ENCODE peak calls at places on chromosome 22, in eight cellular contexts. B is lung microvascular endothelial cell; Q is B cell; W is BJ; Y is stromal cell of bone marrow; H is stimulated activated CD8-positive, alpha-beta memory T cell treated with anti-CD3 and anti-CD28 coated beads, Interleukin-4, amount 100 ng/mL, for 4 hours; E is left kidney; K is activated CD8-positive, alpha-beta memory T cell treated with anti-CD3 and anti-CD28 coated beads for 1 hour. M is an unnamed sample.

GRCh38 chr22:46421272-46421671 is 85.8 kb downstream of the TRMU start:
- DNase-seq in B (peak), Q (peak), W (no peak), Y (no peak), H (peak), E (peak), K (peak), M (no peak)

GRCh38 chr22:27597703-27598444 is 203.7 kb downstream of the MN1 start:
- DNase-seq in B (peak), Q (no peak), W (no peak), Y (no peak), H (no peak), E (no peak), K (no peak), M (peak)

GRCh38 chr22:44380716-44381500 is 68.2 kb upstream of the SHISAL1 start:
- DNase-seq in B (no peak), Q (no peak), W (no peak), Y (no peak), H (no peak), E (peak), K (no peak), M (no peak)

GRCh38 chr22:22770280-22770871 is 117.2 kb upstream of the IGLL5 start:
- DNase-seq in B (peak), Q (peak), W (no peak), Y (no peak), H (no peak), E (peak), K (peak), M (peak)

GRCh38 chr22:30425616-30426394 is at the start of gene MTFP1:
- DNase-seq in B (peak), Q (peak), W (no peak), Y (no peak), H (no peak), E (peak), K (no peak), M (peak)

GRCh38 chr22:49799431-49800075 is 28.1 kb downstream of the BRD1 start:
- DNase-seq in B (no peak), Q (no peak), W (no peak), Y (no peak), H (no peak), E (no peak), K (no peak), M (no peak)

GRCh38 chr22:24201681-24202590 is 20.6 kb downstream of the SUSD2 start:
- DNase-seq in B (no peak), Q (no peak), W (no peak), Y (no peak), H (no peak), E (no peak), K (no peak), M (no peak)

GRCh38 chr22:46684706-46685105 is 53.3 kb downstream of the CERK start:
- DNase-seq in B (no peak), Q (peak), W (no peak), Y (no peak), H (no peak), E (peak), K (no peak), M (peak)

GRCh38 chr22:48748113-48748859 is 1079.4 kb downstream of the BRD1 start:
- DNase-seq in B (no peak), Q (no peak), W (no peak), Y (no peak), H (no peak), E (no peak), K (no peak), M (no peak)

GRCh38 chr22:22218302-22218701 is 26.3 kb upstream of the VPREB1 start:
- DNase-seq in B (no peak), Q (no peak), W (no peak), Y (no peak), H (no peak), E (no peak), K (no peak), M (no peak)

GRCh38 chr22:24836282-24836681 is 30.3 kb downstream of the SGSM1 start:
- DNase-seq in B (no peak), Q (no peak), W (no peak), Y (no peak), H (no peak), E (no peak), K (no peak), M (no peak)

GRCh38 chr22:21457023-21457787 is 10.0 kb upstream of the TMEM191C start:
- DNase-seq in B (no peak), Q (no peak), W (no peak), Y (no peak), H (no peak), E (no peak), K (no peak), M (no peak)

GRCh38 chr22:39351689-39352214 is 2.0 kb downstream of the SYNGR1 start:
- DNase-seq in B (no peak), Q (peak), W (no peak), Y (no peak), H (no peak), E (peak), K (no peak), M (peak)

GRCh38 chr22:23183107-23183698 is 2.9 kb downstream of the BCR start:
- DNase-seq in B (peak), Q (no peak), W (no peak), Y (no peak), H (no peak), E (peak), K (no peak), M (peak)

GRCh38 chr22:40182231-40182835 is 4.6 kb downstream of the TNRC6B start:
- DNase-seq in B (no peak), Q (no peak), W (no peak), Y (no peak), H (no peak), E (no peak), K (no peak), M (peak)

GRCh38 chr22:49683032-49683431 is 144.6 kb downstream of the BRD1 start:
- DNase-seq in B (no peak), Q (no peak), W (no peak), Y (no peak), H (no peak), E (no peak), K (no peak), M (no peak)

GRCh38 chr22:21929253-21929652 is 23.4 kb downstream of the PPM1F start:
- DNase-seq in B (no peak), Q (no peak), W (no peak), Y (no peak), H (no peak), E (no peak), K (no peak), M (no peak)

GRCh38 chr22:48491451-48491941 is 1336.2 kb downstream of the BRD1 start:
- DNase-seq in B (no peak), Q (peak), W (no peak), Y (no peak), H (no peak), E (peak), K (no peak), M (no peak)

GRCh38 chr22:17102297-17102667 is 17.5 kb downstream of the IL17RA start:
- DNase-seq in B (no peak), Q (no peak), W (no peak), Y (no peak), H (no peak), E (no peak), K (no peak), M (no peak)

GRCh38 chr22:46122511-46122971 is 27.8 kb upstream of the PPARA start:
- DNase-seq in B (peak), Q (peak), W (no peak), Y (no peak), H (peak), E (peak), K (peak), M (peak)

GRCh38 chr22:37173709-37174108 is 14.3 kb downstream of the C1QTNF6 start:
- DNase-seq in B (no peak), Q (no peak), W (no peak), Y (peak), H (no peak), E (no peak), K (no peak), M (no peak)

GRCh38 chr22:35918466-35918865 is 110.2 kb downstream of the RBFOX2 start:
- DNase-seq in B (peak), Q (no peak), W (no peak), Y (no peak), H (no peak), E (no peak), K (no peak), M (no peak)

M was measured in small intestine.